ENCODE peak calls at places on chromosomes 6 and 20, in four cellular contexts. One of them, this sample, is unnamed.

GRCh38 chr6:144840619-144841018 is 555.5 kb downstream of the UTRN start:
- DNase-seq in K562: no peak
- DNase-seq in H1: no peak
- DNase-seq in HCT116: no peak
- DNase-seq in this sample: no peak

GRCh38 chr20:2887715-2888114 is 14.4 kb downstream of the PTPRA start:
- DNase-seq in K562: no peak
- DNase-seq in H1: no peak
- DNase-seq in HCT116: no peak
- DNase-seq in this sample: no peak

GRCh38 chr20:22387452-22387851 is 196.9 kb downstream of the FOXA2 start:
- DNase-seq in HCT116: no peak
- DNase-seq in K562: no peak
- DNase-seq in H1: no peak
- DNase-seq in this sample: no peak

GRCh38 chr6:135906542-135906941 is 55.0 kb downstream of the PDE7B start:
- DNase-seq in HCT116: no peak
- DNase-seq in K562: no peak
- DNase-seq in H1: no peak
- DNase-seq in this sample: no peak

GRCh38 chr20:38471987-38472512 is 593 bp upstream of the RALGAPB start:
- DNase-seq in HCT116: no peak
- DNase-seq in H1: no peak
- DNase-seq in K562: no peak
- DNase-seq in this sample: no peak

GRCh38 chr6:140602431-140602836 is 1228.0 kb upstream of the CITED2 start:
- DNase-seq in HCT116: no peak
- DNase-seq in K562: no peak
- DNase-seq in H1: no peak
- DNase-seq in this sample: no peak

GRCh38 chr20:34938466-34939163 is 17.0 kb downstream of the GSS start:
- DNase-seq in K562: no peak
- DNase-seq in HCT116: no peak
- DNase-seq in H1: no peak
- DNase-seq in this sample: no peak

GRCh38 chr6:154605207-154605877 is 94.9 kb upstream of the CNKSR3 start:
- DNase-seq in H1: no peak
- DNase-seq in K562: no peak
- DNase-seq in HCT116: no peak
- DNase-seq in this sample: no peak

GRCh38 chr20:24389686-24390085 is 79.7 kb upstream of the SYNDIG1 start:
- DNase-seq in HCT116: no peak
- DNase-seq in K562: no peak
- DNase-seq in H1: no peak
- DNase-seq in this sample: no peak

DNA sequence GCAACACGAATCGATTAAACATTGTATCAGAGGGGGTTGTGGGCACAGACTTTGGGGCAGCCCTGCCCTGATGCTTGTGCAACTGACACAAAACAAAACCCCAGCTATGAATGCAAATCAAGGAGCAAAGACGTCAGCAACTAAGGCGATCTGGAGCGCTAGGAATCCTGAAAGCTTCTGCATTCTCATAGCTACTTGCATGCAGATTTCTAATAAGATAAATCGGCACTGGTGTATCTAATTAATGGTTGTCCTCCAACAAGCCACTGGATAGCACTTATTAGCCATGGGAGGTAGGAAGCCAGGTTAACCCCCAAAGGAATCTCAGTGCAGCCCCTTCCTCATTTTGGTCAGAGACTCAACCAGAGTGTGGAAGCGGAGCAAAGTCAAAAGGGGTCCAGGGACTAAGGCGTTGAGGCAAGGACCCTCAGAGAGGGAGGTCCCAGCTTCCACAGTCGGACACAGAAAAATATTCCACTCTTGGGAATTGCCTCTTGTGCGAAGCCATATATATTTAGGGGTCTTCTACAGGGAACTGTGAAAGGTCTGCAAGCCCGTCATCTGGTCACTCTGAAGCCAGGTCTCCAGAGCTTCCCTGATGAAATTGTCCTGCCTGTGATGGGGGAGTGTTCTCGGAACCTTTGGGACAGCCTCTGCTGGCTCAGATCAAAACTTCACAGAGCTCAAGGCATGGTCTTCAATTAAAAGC is 160.9 kb downstream of the TBXT start:
- DNase-seq in H1: peak
- DNase-seq in HCT116: no peak
- DNase-seq in K562: no peak
- DNase-seq in this sample: no peak
- TF ChIP-seq FOSL1 in H1: no peak
- TF ChIP-seq FOSL1 in HCT116: no peak
- TF ChIP-seq FOSL1 in K562: no peak
- TF ChIP-seq FOSL1 in this sample: no peak

GRCh38 chr6:157656437-157657005 is 166.5 kb upstream of the SNX9 start:
- DNase-seq in HCT116: no peak
- DNase-seq in K562: no peak
- DNase-seq in H1: no peak
- DNase-seq in this sample: no peak
- TF ChIP-seq FOSL1 in HCT116: no peak
- TF ChIP-seq FOSL1 in K562: no peak
- TF ChIP-seq FOSL1 in H1: no peak
- TF ChIP-seq FOSL1 in this sample: no peak

DNA sequence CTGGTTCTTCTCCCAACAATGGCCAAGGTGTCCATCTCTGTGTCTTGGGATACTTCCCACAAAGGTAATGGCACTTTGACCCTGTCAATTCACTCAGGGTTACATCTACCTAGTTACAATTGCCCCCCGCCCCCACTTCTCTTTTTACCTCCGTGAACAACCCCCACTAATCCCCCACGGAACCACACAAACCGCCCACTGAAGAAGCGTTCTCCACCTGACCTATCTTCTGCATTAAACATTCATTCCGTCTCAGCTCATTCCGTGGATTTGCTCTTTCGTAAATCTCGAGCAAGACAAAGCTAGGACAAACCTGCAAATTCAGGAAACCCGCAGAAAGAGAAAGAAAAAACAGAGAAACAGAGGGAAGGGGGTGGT is 696 bp downstream of the TMEM30A start:
- DNase-seq in K562: peak
- DNase-seq in HCT116: no peak
- DNase-seq in H1: no peak
- DNase-seq in this sample: no peak
- TF ChIP-seq FOSL1 in K562: no peak
- TF ChIP-seq FOSL1 in HCT116: no peak
- TF ChIP-seq FOSL1 in H1: no peak
- TF ChIP-seq FOSL1 in this sample: no peak

GRCh38 chr6:3746119-3746691 is 5.3 kb downstream of the PXDC1 start:
- DNase-seq in HCT116: no peak
- DNase-seq in H1: no peak
- DNase-seq in K562: no peak
- DNase-seq in this sample: no peak
- TF ChIP-seq FOSL1 in HCT116: no peak
- TF ChIP-seq FOSL1 in H1: no peak
- TF ChIP-seq FOSL1 in K562: no peak
- TF ChIP-seq FOSL1 in this sample: no peak